ENCODE peak calls at places on chromosomes 11 and 22, in four cellular contexts. R is progenitor cell of endocrine pancreas, G is posterior cingulate gyrus, P is NCI-H2081. A is an unnamed sample.

GRCh38 chr11:130452941-130453340 is 4.5 kb downstream of the ADAMTS15 start:
- DNase-seq in G (no peak), P (no peak), R (no peak), A (no peak)

GRCh38 chr22:41237707-41238569 is 2.8 kb downstream of the CHADL start:
- DNase-seq in G (peak), P (peak), R (peak), A (peak)

GRCh38 chr11:312092-312816 is 1.6 kb upstream of the IFITM1 start:
- DNase-seq in P (no peak), R (no peak), G (no peak), A (no peak)

GRCh38 chr11:74778581-74778980 is 29.9 kb downstream of the RNF169 start:
- DNase-seq in P (no peak), R (no peak), G (no peak), A (no peak)

GRCh38 chr11:120590472-120590871 is 78.9 kb downstream of the GRIK4 start:
- DNase-seq in G (no peak), R (no peak), P (no peak), A (no peak)

GRCh38 chr22:29225422-29226090 is 19.9 kb downstream of the EMID1 start:
- DNase-seq in P (no peak), R (no peak), G (no peak), A (no peak)

GRCh38 chr11:2796091-2796490 is 89.5 kb downstream of the CDKN1C start:
- DNase-seq in G (peak), R (peak), P (no peak), A (no peak)

GRCh38 chr11:67616431-67617242 is 9.9 kb downstream of the NDUFV1 start:
- DNase-seq in G (no peak), R (no peak), P (no peak), A (no peak)

GRCh38 chr22:48370508-48371325 is 1457.0 kb downstream of the BRD1 start:
- DNase-seq in P (no peak), R (no peak), G (no peak), A (no peak)

GRCh38 chr11:71482746-71483364 is 29.9 kb downstream of the NADSYN1 start:
- DNase-seq in P (no peak), R (no peak), G (no peak), A (no peak)

GRCh38 chr11:13215157-13215556 is 62.4 kb upstream of the BMAL1 start:
- DNase-seq in P (no peak), G (no peak), R (no peak), A (no peak)

GRCh38 chr11:76823481-76824028 is 37.2 kb upstream of the ACER3 start:
- DNase-seq in G (no peak), P (no peak), R (no peak), A (no peak)

GRCh38 chr22:31650391-31650790 is 11.6 kb downstream of the PISD start:
- DNase-seq in P (no peak), G (no peak), R (no peak), A (no peak)

GRCh38 chr11:111604392-111605009 is 2.3 kb downstream of the SIK2 start:
- DNase-seq in R (no peak), G (no peak), P (peak), A (no peak)

GRCh38 chr11:88174627-88175003 is 628 bp downstream of the RAB38 start:
- DNase-seq in G (peak), P (peak), R (peak), A (no peak)

GRCh38 chr11:73784080-73784634 is 3.5 kb upstream of the MRPL48 start:
- DNase-seq in R (no peak), P (no peak), G (no peak), A (no peak)

GRCh38 chr11:27467181-27467913 is 5.2 kb downstream of the LGR4 start:
- DNase-seq in G (no peak), P (no peak), R (no peak), A (no peak)

GRCh38 chr11:84019576-84020194 is 733.5 kb upstream of the CCDC90B start:
- DNase-seq in G (no peak), R (no peak), P (no peak), A (no peak)

GRCh38 chr11:19553683-19554333 is 158.8 kb upstream of the NAV2 start:
- DNase-seq in P (peak), R (peak), G (peak), A (peak)

GRCh38 chr11:46050065-46050464 is 71.2 kb downstream of the PHF21A start:
- DNase-seq in R (no peak), P (peak), G (no peak), A (no peak)